ENCODE peak calls at places on chromosome 4, in five cellular contexts. A, Y, T, R and G are unnamed samples.
A peak's percentile ranks its signal among the peaks of the same experiment; 100 is the strongest.

GRCh38 chr4:189206953-189207352 is 733.7 kb upstream of the FRG1 start:
- DNase-seq in A (no peak), Y (no peak), T (no peak), R (no peak), G (no peak)

GRCh38 chr4:62075082-62075481 is 875.0 kb downstream of the ADGRL3 start:
- DNase-seq in A (no peak), Y (no peak), T (peak; percentile 25), R (no peak), G (no peak)

GRCh38 chr4:39698424-39699009 is 581 bp downstream of the UBE2K start:
- DNase-seq in A (peak; percentile 42), Y (peak; percentile 27), T (peak; percentile 87), R (no peak), G (peak; percentile 17)

GRCh38 chr4:101367201-101367600 is 19.9 kb upstream of the PPP3CA start:
- DNase-seq in A (peak; percentile 97), Y (peak; percentile 86), T (no peak), R (no peak), G (peak; percentile 97)

GRCh38 chr4:41880840-41881831 is 54.1 kb upstream of the TMEM33 start:
- DNase-seq in A (no peak), Y (no peak), T (peak; percentile 73), R (no peak), G (no peak)

GRCh38 chr4:52665592-52665991 is 6.5 kb upstream of the USP46 start:
- DNase-seq in A (peak; percentile 3), Y (peak; percentile 47), T (peak; percentile 36), R (no peak), G (no peak)

GRCh38 chr4:123397276-123398150 is 918 bp downstream of the SPRY1 start:
- DNase-seq in A (peak; percentile 45), Y (peak; percentile 68), T (peak; percentile 83), R (no peak), G (peak; percentile 31)

GRCh38 chr4:136103616-136104015 is 1428.7 kb downstream of the PCDH18 start:
- DNase-seq in A (no peak), Y (no peak), T (no peak), R (no peak), G (no peak)

GRCh38 chr4:115219315-115219840 is 106.0 kb upstream of the NDST4 start:
- DNase-seq in A (no peak), Y (no peak), T (peak; percentile 65), R (no peak), G (no peak)

GRCh38 chr4:137543650-137544049 is 11.4 kb upstream of the PCDH18 start:
- DNase-seq in A (no peak), Y (no peak), T (no peak), R (no peak), G (no peak)

GRCh38 chr4:30802622-30803323 is 82.6 kb downstream of the PCDH7 start:
- DNase-seq in A (peak; percentile 88), Y (peak; percentile 42), T (no peak), R (peak; percentile 19), G (peak; percentile 87)

GRCh38 chr4:8241895-8242696 is 27.5 kb upstream of the HTRA3 start:
- DNase-seq in A (peak; percentile 87), Y (peak; percentile 75), T (peak; percentile 96), R (no peak), G (peak; percentile 82)

GRCh38 chr4:3729188-3729884 is 36.8 kb upstream of the ADRA2C start:
- DNase-seq in A (peak; percentile 17), Y (no peak), T (no peak), R (no peak), G (peak; percentile 2)

GRCh38 chr4:176063718-176064117 is 1.9 kb upstream of the WDR17 start:
- DNase-seq in A (no peak), Y (no peak), T (no peak), R (no peak), G (no peak)

GRCh38 chr4:52106701-52107100 is 55.6 kb downstream of the SPATA18 start:
- DNase-seq in A (no peak), Y (no peak), T (peak; percentile 3), R (no peak), G (no peak)

GRCh38 chr4:23887989-23888388 is 1.9 kb downstream of the PPARGC1A start:
- DNase-seq in A (no peak), Y (no peak), T (no peak), R (no peak), G (no peak)

GRCh38 chr4:105620640-105621323 is 68.4 kb downstream of the ARHGEF38 start:
- DNase-seq in A (peak; percentile 92), Y (peak; percentile 84), T (no peak), R (no peak), G (peak; percentile 92)

GRCh38 chr4:147633643-147634042 is 16.4 kb downstream of the TMEM184C start:
- DNase-seq in A (no peak), Y (no peak), T (no peak), R (no peak), G (no peak)

GRCh38 chr4:37431417-37431743 is 186.8 kb downstream of the NWD2 start:
- DNase-seq in A (no peak), Y (no peak), T (no peak), R (no peak), G (no peak)

GRCh38 chr4:64430933-64431332 is 21.7 kb upstream of the TECRL start:
- DNase-seq in A (no peak), Y (no peak), T (no peak), R (no peak), G (no peak)

GRCh38 chr4:47287735-47288134 is 175.8 kb downstream of the COMMD8 start:
- DNase-seq in A (peak; percentile 91), Y (peak; percentile 5), T (no peak), R (no peak), G (peak; percentile 88)

GRCh38 chr4:149835280-149835679 is 19.6 kb upstream of the IQCM start:
- DNase-seq in A (no peak), Y (no peak), T (peak; percentile 26), R (no peak), G (no peak)

GRCh38 chr4:14853186-14853946 is 148.9 kb upstream of the CPEB2 start:
- DNase-seq in A (peak; percentile 96), Y (peak; percentile 62), T (peak; percentile 10), R (peak; percentile 13), G (peak; percentile 95)

GRCh38 chr4:95835672-95836071 is 4.2 kb upstream of the PDHA2 start:
- DNase-seq in A (no peak), Y (peak; percentile 23), T (peak; percentile 73), R (no peak), G (no peak)

GRCh38 chr4:121869841-121870822 is at the start of gene BBS7:
- DNase-seq in A (peak; percentile 96), Y (peak; percentile 90), T (peak; percentile 100), R (peak; percentile 46), G (peak; percentile 91)

GRCh38 chr4:105166066-105166465 is 19.4 kb downstream of the TET2 start:
- DNase-seq in A (no peak), Y (no peak), T (no peak), R (no peak), G (no peak)

GRCh38 chr4:186102931-186103330 is 1.6 kb upstream of the FAM149A start:
- DNase-seq in A (no peak), Y (no peak), T (no peak), R (no peak), G (no peak)

GRCh38 chr4:186108391-186108790 is 3.9 kb downstream of the FAM149A start:
- DNase-seq in A (no peak), Y (no peak), T (no peak), R (no peak), G (no peak)

GRCh38 chr4:186104895-186105720 is 604 bp downstream of the FAM149A start:
- DNase-seq in A (no peak), Y (no peak), T (peak; percentile 52), R (no peak), G (no peak)

GRCh38 chr4:186105721-186106335 is 1.3 kb downstream of the FAM149A start:
- DNase-seq in A (peak; percentile 22), Y (no peak), T (peak; percentile 35), R (no peak), G (peak; percentile 4)

DNA sequence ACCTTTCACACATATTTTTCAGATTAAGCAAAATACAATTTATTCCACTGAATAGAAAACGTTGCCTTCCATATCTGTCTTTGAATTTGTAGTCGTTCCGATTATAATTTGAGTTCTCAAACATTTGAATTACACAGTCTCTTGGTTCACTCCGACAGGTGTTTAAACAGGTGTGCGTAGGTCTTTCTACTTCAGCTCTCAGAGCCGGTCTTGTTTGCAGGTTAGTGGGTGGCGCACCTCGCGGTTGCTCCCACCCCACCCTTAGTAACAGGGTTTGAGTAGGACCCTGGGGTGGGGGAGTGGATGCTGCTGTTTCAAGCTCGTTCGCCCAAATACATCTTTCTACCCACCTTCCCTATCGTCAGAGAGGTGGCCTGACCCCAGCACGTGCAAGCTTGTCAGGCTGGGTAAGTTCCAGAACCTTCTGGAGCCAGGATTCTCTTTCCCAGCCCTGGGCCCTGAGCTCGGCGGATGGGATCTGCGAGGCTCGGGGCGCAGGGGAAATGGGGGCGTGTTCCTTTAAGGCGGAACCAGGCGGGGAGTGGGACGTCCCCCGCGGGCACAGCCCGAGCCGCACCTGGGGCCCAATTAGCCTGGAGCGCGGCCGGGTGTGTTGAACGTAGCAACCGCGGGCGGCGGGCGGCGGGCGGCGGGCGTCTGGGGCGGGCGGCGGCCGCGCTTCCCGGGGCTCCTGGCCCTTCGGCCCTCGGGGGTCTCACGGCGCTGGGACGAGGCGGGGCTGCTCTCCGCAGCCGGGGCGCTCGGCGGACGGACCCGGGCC is at the start of gene FAM149A:
- DNase-seq in A (peak; percentile 6), Y (no peak), T (peak; percentile 83), R (no peak), G (no peak)
- TF ChIP-seq EZH2 in A (peak; percentile 67), Y (no peak), T (no peak), R (no peak), G (no peak)

GRCh38 chr4:89111833-89112563 is 665 bp downstream of the TIGD2 start:
- DNase-seq in A (peak; percentile 88), Y (peak; percentile 73), T (peak; percentile 48), R (peak; percentile 92), G (peak; percentile 86)

GRCh38 chr4:89108068-89108467 is 3.3 kb upstream of the TIGD2 start:
- DNase-seq in A (no peak), Y (no peak), T (peak; percentile 51), R (no peak), G (no peak)

GRCh38 chr4:89110986-89111832 is at the start of gene TIGD2:
- DNase-seq in A (peak; percentile 79), Y (peak; percentile 82), T (peak; percentile 93), R (no peak), G (peak; percentile 58)

GRCh38 chr4:89109841-89110540 is 1.3 kb upstream of the TIGD2 start:
- DNase-seq in A (no peak), Y (no peak), T (peak; percentile 21), R (no peak), G (no peak)

DNA sequence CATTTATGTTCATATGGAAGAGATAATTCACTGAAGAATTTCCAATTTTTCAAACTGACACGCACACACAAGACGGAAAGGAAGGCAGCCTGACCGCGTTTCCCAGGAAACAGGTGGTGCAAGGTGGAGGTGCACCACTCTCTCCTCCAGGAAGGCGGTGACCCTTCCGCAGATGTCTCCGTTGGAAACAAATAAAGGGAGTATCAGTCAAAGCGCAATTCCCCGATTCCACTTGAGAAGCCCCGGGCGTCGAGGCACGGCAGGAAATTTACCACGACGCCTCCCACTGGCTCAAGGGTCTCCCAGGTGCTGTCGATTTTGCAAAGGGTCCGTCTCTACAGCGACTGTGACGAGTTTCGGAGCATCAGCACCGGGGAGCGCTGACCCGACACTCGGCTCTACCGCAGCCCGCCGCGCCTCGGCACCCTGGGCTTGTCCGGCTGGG is 770 bp upstream of the TIGD2 start:
- DNase-seq in A (no peak), Y (peak; percentile 3), T (peak; percentile 67), R (no peak), G (no peak)
- H3K4me2 ChIP-seq in A (peak overlapping the region; percentile 68), Y (peak overlapping the region; percentile 90), T (peak overlapping the region; percentile 86), R (peak overlapping the region; percentile 83), G (peak overlapping the region; percentile 98)

GRCh38 chr4:6024450-6024960 is 6.3 kb upstream of the C4orf50 start:
- DNase-seq in A (no peak), Y (no peak), T (no peak), R (no peak), G (no peak)
- TF ChIP-seq EZH2 in A (no peak), Y (no peak), T (no peak), R (no peak), G (no peak)

GRCh38 chr4:173488656-173489055 is 41.4 kb downstream of the HAND2 start:
- DNase-seq in A (peak; percentile 29), Y (no peak), T (no peak), R (no peak), G (no peak)
- H3K4me2 ChIP-seq in A (no peak overlapping the region), Y (no peak overlapping the region), T (no peak overlapping the region), R (no peak overlapping the region), G (no peak overlapping the region)